ENCODE peak calls at places on chromosomes 1 and 21, in six cellular contexts. One of them, this sample, is unnamed.
A peak's percentile ranks its signal among the peaks of the same experiment; 100 is the strongest.

GRCh38 chr1:10104844-10105243 is 72.1 kb downstream of the UBE4B start:
- DNase-seq in COR-L47: no peak
- DNase-seq in amniotic stem cell: no peak
- DNase-seq in HEK293T: no peak
- DNase-seq in progenitor cell of endocrine pancreas: no peak
- DNase-seq in activated T-cell treated with anti-CD3 and anti-CD28 coated beads for 4 hours: no peak
- DNase-seq in this sample: no peak

GRCh38 chr1:46166521-46167462 is 8.1 kb upstream of the TSPAN1 start:
- DNase-seq in HEK293T: no peak
- DNase-seq in progenitor cell of endocrine pancreas: no peak
- DNase-seq in COR-L47: no peak
- DNase-seq in activated T-cell treated with anti-CD3 and anti-CD28 coated beads for 4 hours: peak; percentile 17
- DNase-seq in amniotic stem cell: no peak
- DNase-seq in this sample: no peak

GRCh38 chr1:245126530-245126929 is 28.3 kb upstream of the KIF26B start:
- DNase-seq in activated T-cell treated with anti-CD3 and anti-CD28 coated beads for 4 hours: no peak
- DNase-seq in COR-L47: no peak
- DNase-seq in progenitor cell of endocrine pancreas: no peak
- DNase-seq in amniotic stem cell: no peak
- DNase-seq in HEK293T: no peak
- DNase-seq in this sample: no peak

GRCh38 chr1:211479624-211480023 is 12.3 kb downstream of the RD3 start:
- DNase-seq in COR-L47: no peak
- DNase-seq in HEK293T: no peak
- DNase-seq in amniotic stem cell: no peak
- DNase-seq in activated T-cell treated with anti-CD3 and anti-CD28 coated beads for 4 hours: no peak
- DNase-seq in progenitor cell of endocrine pancreas: no peak
- DNase-seq in this sample: no peak

GRCh38 chr1:160167056-160167455 is 15.7 kb downstream of the ATP1A4 start:
- DNase-seq in amniotic stem cell: no peak
- DNase-seq in HEK293T: no peak
- DNase-seq in COR-L47: no peak
- DNase-seq in progenitor cell of endocrine pancreas: no peak
- DNase-seq in activated T-cell treated with anti-CD3 and anti-CD28 coated beads for 4 hours: no peak
- DNase-seq in this sample: no peak

GRCh38 chr21:24583473-24583872 is 1023.8 kb downstream of the MRPL39 start:
- DNase-seq in activated T-cell treated with anti-CD3 and anti-CD28 coated beads for 4 hours: no peak
- DNase-seq in HEK293T: no peak
- DNase-seq in progenitor cell of endocrine pancreas: no peak
- DNase-seq in amniotic stem cell: no peak
- DNase-seq in COR-L47: no peak
- DNase-seq in this sample: no peak

GRCh38 chr1:183543619-183544204 is 46.5 kb downstream of the NCF2 start:
- DNase-seq in progenitor cell of endocrine pancreas: no peak
- DNase-seq in activated T-cell treated with anti-CD3 and anti-CD28 coated beads for 4 hours: no peak
- DNase-seq in HEK293T: peak; percentile 69
- DNase-seq in COR-L47: peak; percentile 41
- DNase-seq in amniotic stem cell: peak; percentile 76
- DNase-seq in this sample: peak; percentile 79

GRCh38 chr1:67724928-67725560 is 40.0 kb downstream of the GADD45A start:
- DNase-seq in HEK293T: no peak
- DNase-seq in progenitor cell of endocrine pancreas: no peak
- DNase-seq in COR-L47: peak; percentile 68
- DNase-seq in amniotic stem cell: no peak
- DNase-seq in activated T-cell treated with anti-CD3 and anti-CD28 coated beads for 4 hours: no peak
- DNase-seq in this sample: peak; percentile 75

GRCh38 chr1:160901768-160902167 is 16.8 kb upstream of the ITLN1 start:
- DNase-seq in progenitor cell of endocrine pancreas: no peak
- DNase-seq in HEK293T: no peak
- DNase-seq in amniotic stem cell: no peak
- DNase-seq in COR-L47: no peak
- DNase-seq in activated T-cell treated with anti-CD3 and anti-CD28 coated beads for 4 hours: no peak
- DNase-seq in this sample: no peak

GRCh38 chr1:45617618-45618017 is 6.2 kb downstream of the CCDC17 start:
- DNase-seq in COR-L47: no peak
- DNase-seq in progenitor cell of endocrine pancreas: no peak
- DNase-seq in amniotic stem cell: no peak
- DNase-seq in activated T-cell treated with anti-CD3 and anti-CD28 coated beads for 4 hours: no peak
- DNase-seq in HEK293T: no peak
- DNase-seq in this sample: peak; percentile 93

GRCh38 chr1:202047977-202048376 is 37.6 kb downstream of the ELF3 start:
- DNase-seq in HEK293T: no peak
- DNase-seq in activated T-cell treated with anti-CD3 and anti-CD28 coated beads for 4 hours: no peak
- DNase-seq in amniotic stem cell: no peak
- DNase-seq in progenitor cell of endocrine pancreas: no peak
- DNase-seq in COR-L47: peak; percentile 17
- DNase-seq in this sample: no peak

GRCh38 chr1:5311147-5311546 is 656.7 kb downstream of the AJAP1 start:
- DNase-seq in COR-L47: no peak
- DNase-seq in amniotic stem cell: no peak
- DNase-seq in progenitor cell of endocrine pancreas: no peak
- DNase-seq in activated T-cell treated with anti-CD3 and anti-CD28 coated beads for 4 hours: no peak
- DNase-seq in HEK293T: no peak
- DNase-seq in this sample: no peak

GRCh38 chr1:53139911-53140310 is 2.5 kb downstream of the SLC1A7 start:
- DNase-seq in amniotic stem cell: no peak
- DNase-seq in activated T-cell treated with anti-CD3 and anti-CD28 coated beads for 4 hours: no peak
- DNase-seq in HEK293T: no peak
- DNase-seq in COR-L47: no peak
- DNase-seq in progenitor cell of endocrine pancreas: no peak
- DNase-seq in this sample: peak; percentile 38

GRCh38 chr1:177794316-177794991 is 175.4 kb downstream of the SEC16B start:
- DNase-seq in activated T-cell treated with anti-CD3 and anti-CD28 coated beads for 4 hours: no peak
- DNase-seq in progenitor cell of endocrine pancreas: no peak
- DNase-seq in COR-L47: no peak
- DNase-seq in amniotic stem cell: no peak
- DNase-seq in HEK293T: no peak
- DNase-seq in this sample: no peak

GRCh38 chr1:31814631-31815306 is 1.1 kb downstream of the SPOCD1 start:
- DNase-seq in amniotic stem cell: no peak
- DNase-seq in progenitor cell of endocrine pancreas: no peak
- DNase-seq in COR-L47: no peak
- DNase-seq in HEK293T: peak; percentile 8
- DNase-seq in activated T-cell treated with anti-CD3 and anti-CD28 coated beads for 4 hours: no peak
- DNase-seq in this sample: no peak